ENCODE peak calls at places on chromosomes 7 and 10, in five cellular contexts. R, A, F, C and W are unnamed samples.
A peak's percentile ranks its signal among the peaks of the same experiment; 100 is the strongest.

GRCh38 chr7:6168469-6168868 is 104.0 kb downstream of the CYTH3 start:
- DNase-seq in R (no peak), A (no peak), F (no peak), C (no peak), W (no peak)

GRCh38 chr7:28065308-28065707 is 115.3 kb downstream of the JAZF1 start:
- DNase-seq in R (no peak), A (no peak), F (no peak), C (no peak), W (no peak)

GRCh38 chr7:8035647-8036518 is 67.3 kb downstream of the GLCCI1 start:
- DNase-seq in R (peak; percentile 29), A (peak; percentile 37), F (no peak), C (peak; percentile 35), W (peak; percentile 8)

GRCh38 chr7:132422502-132423101 is 153.7 kb downstream of the PLXNA4 start:
- DNase-seq in R (no peak), A (no peak), F (no peak), C (no peak), W (no peak)

GRCh38 chr10:15719062-15719898 is 442 bp downstream of the ITGA8 start:
- DNase-seq in R (peak; percentile 61), A (peak; percentile 2), F (no peak), C (no peak), W (no peak)

GRCh38 chr10:90779573-90779972 is 78.3 kb downstream of the HTR7 start:
- DNase-seq in R (peak; percentile 10), A (peak; percentile 35), F (no peak), C (peak; percentile 34), W (peak; percentile 11)

GRCh38 chr7:91557789-91558396 is 293.7 kb downstream of the FZD1 start:
- DNase-seq in R (no peak), A (peak; percentile 98), F (no peak), C (peak; percentile 92), W (no peak)

GRCh38 chr7:85237721-85238120 is 50.9 kb upstream of the SEMA3D start:
- DNase-seq in R (no peak), A (no peak), F (no peak), C (no peak), W (no peak)

GRCh38 chr10:94123253-94123995 is 129.7 kb downstream of the PLCE1 start:
- DNase-seq in R (peak; percentile 48), A (peak; percentile 57), F (no peak), C (peak; percentile 87), W (no peak)

GRCh38 chr7:141674201-141674671 is 27.7 kb downstream of the DENND11 start:
- DNase-seq in R (peak; percentile 92), A (peak; percentile 61), F (no peak), C (peak; percentile 60), W (no peak)

GRCh38 chr7:132400667-132401142 is 175.6 kb downstream of the PLXNA4 start:
- DNase-seq in R (no peak), A (no peak), F (no peak), C (no peak), W (no peak)

GRCh38 chr7:14321947-14322346 is 332.5 kb upstream of the ETV1 start:
- DNase-seq in R (no peak), A (no peak), F (no peak), C (no peak), W (no peak)

GRCh38 chr7:2063562-2064360 is 169.0 kb downstream of the MAD1L1 start:
- DNase-seq in R (no peak), A (peak; percentile 8), F (peak; percentile 55), C (peak; percentile 11), W (no peak)

GRCh38 chr7:1252543-1253090 is 19.9 kb downstream of the UNCX start:
- DNase-seq in R (peak; percentile 41), A (no peak), F (no peak), C (no peak), W (no peak)

GRCh38 chr10:142371-142770 is 7.1 kb downstream of the ZMYND11 start:
- DNase-seq in R (no peak), A (peak; percentile 6), F (no peak), C (no peak), W (no peak)

GRCh38 chr7:7916064-7916463 is 52.5 kb upstream of the GLCCI1 start:
- DNase-seq in R (no peak), A (no peak), F (no peak), C (no peak), W (no peak)

GRCh38 chr7:128221929-128222403 is 19.1 kb upstream of the LEP start:
- DNase-seq in R (no peak), A (peak; percentile 73), F (peak; percentile 61), C (peak; percentile 47), W (no peak)

GRCh38 chr10:14926061-14926470 is 27.8 kb downstream of the DCLRE1C start:
- DNase-seq in R (no peak), A (no peak), F (no peak), C (no peak), W (no peak)

GRCh38 chr7:1912472-1913289 is 242.6 kb downstream of the ELFN1 start:
- DNase-seq in R (no peak), A (no peak), F (no peak), C (no peak), W (no peak)

GRCh38 chr10:112827951-112828350 is 122.1 kb upstream of the TCF7L2 start:
- DNase-seq in R (no peak), A (peak; percentile 56), F (no peak), C (no peak), W (no peak)

GRCh38 chr10:31650010-31650409 is 278.6 kb downstream of the ARHGAP12 start:
- DNase-seq in R (no peak), A (no peak), F (peak; percentile 60), C (peak; percentile 14), W (no peak)

GRCh38 chr10:89838002-89838615 is 136.7 kb downstream of the KIF20B start:
- DNase-seq in R (no peak), A (no peak), F (peak; percentile 48), C (no peak), W (no peak)

GRCh38 chr7:101991860-101992259 is 174.4 kb downstream of the CUX1 start:
- DNase-seq in R (no peak), A (no peak), F (no peak), C (no peak), W (no peak)

GRCh38 chr10:132392811-132393694 is 3.9 kb upstream of the PWWP2B start:
- DNase-seq in R (no peak), A (peak; percentile 56), F (peak; percentile 31), C (no peak), W (no peak)

GRCh38 chr10:58590152-58590551 is 77.5 kb downstream of the BICC1 start:
- DNase-seq in R (no peak), A (peak; percentile 74), F (no peak), C (peak; percentile 84), W (no peak)

GRCh38 chr7:92695308-92696261 is 105.4 kb upstream of the FAM133B start:
- DNase-seq in R (peak; percentile 71), A (peak; percentile 77), F (peak; percentile 86), C (peak; percentile 81), W (peak; percentile 81)

GRCh38 chr7:41711283-41712064 is 8.6 kb upstream of the INHBA start:
- DNase-seq in R (peak; percentile 62), A (no peak), F (peak; percentile 55), C (peak; percentile 22), W (peak; percentile 55)

GRCh38 chr7:85010306-85010705 is 176.6 kb downstream of the SEMA3D start:
- DNase-seq in R (no peak), A (no peak), F (no peak), C (no peak), W (no peak)

GRCh38 chr10:129055966-129056365 is 411.1 kb upstream of the MGMT start:
- DNase-seq in R (peak; percentile 81), A (no peak), F (no peak), C (no peak), W (no peak)

GRCh38 chr10:61110188-61110844 is 166.3 kb upstream of the RHOBTB1 start:
- DNase-seq in R (no peak), A (no peak), F (no peak), C (no peak), W (no peak)

GRCh38 chr10:61110936-61111335 is 167.0 kb upstream of the RHOBTB1 start:
- DNase-seq in R (no peak), A (no peak), F (no peak), C (no peak), W (no peak)

GRCh38 chr10:61108880-61109279 is 164.9 kb upstream of the RHOBTB1 start:
- DNase-seq in R (no peak), A (no peak), F (no peak), C (no peak), W (peak; percentile 29)
- H3K4me1 ChIP-seq in R (no peaks in the 10 kb centered on the region), A (no peaks in the 10 kb centered on the region), F (no peaks in the 10 kb centered on the region), C (peaks cover 13% of the 10 kb centered on the region), W (no peaks in the 10 kb centered on the region)

DNA sequence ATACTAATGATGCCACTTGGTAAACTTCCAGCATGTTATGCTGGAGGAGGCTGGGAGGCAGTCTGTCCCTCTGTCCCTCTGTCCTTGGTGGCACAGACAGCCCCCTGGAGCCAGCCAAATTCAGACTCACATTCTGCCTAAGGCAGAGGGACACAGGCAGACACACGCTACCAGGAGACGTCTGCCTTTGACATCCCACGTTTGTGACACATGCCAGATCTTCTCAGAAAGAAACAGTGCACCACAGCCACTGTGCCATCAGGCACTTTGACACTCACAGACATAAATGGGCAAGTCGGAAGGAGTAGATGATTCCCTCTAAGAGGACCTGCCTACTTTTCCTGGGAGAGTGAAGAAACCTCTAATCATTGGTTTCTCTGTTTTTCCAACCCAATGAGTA is 467.0 kb downstream of the DPP6 start:
- DNase-seq in R (no peak), A (no peak), F (no peak), C (no peak), W (no peak)
- H3K4me1 ChIP-seq in R (no peaks in the 10 kb centered on the region), A (no peaks in the 10 kb centered on the region), F (no peaks in the 10 kb centered on the region), C (no peaks in the 10 kb centered on the region), W (no peaks in the 10 kb centered on the region)

GRCh38 chr10:114517681-114518250 is 113.5 kb upstream of the AFAP1L2 start:
- DNase-seq in R (no peak), A (no peak), F (no peak), C (no peak), W (no peak)

GRCh38 chr10:114519306-114519669 is 115.0 kb upstream of the AFAP1L2 start:
- DNase-seq in R (no peak), A (peak; percentile 93), F (peak; percentile 87), C (peak; percentile 37), W (no peak)

GRCh38 chr10:114519756-114520288 is 115.5 kb upstream of the AFAP1L2 start:
- DNase-seq in R (no peak), A (peak; percentile 57), F (no peak), C (peak; percentile 24), W (no peak)

GRCh38 chr10:114520453-114520852 is 116.2 kb upstream of the AFAP1L2 start:
- DNase-seq in R (no peak), A (peak; percentile 95), F (no peak), C (peak; percentile 90), W (peak; percentile 23)

GRCh38 chr10:114518401-114519305 is 114.4 kb upstream of the AFAP1L2 start:
- DNase-seq in R (no peak), A (no peak), F (no peak), C (peak; percentile 82), W (no peak)
- H3K4me1 ChIP-seq in R (peaks cover 70% of the 10 kb centered on the region), A (peaks cover 23% of the 10 kb centered on the region), F (peaks cover 24% of the 10 kb centered on the region), C (peaks cover 51% of the 10 kb centered on the region), W (peaks cover 15% of the 10 kb centered on the region)

GRCh38 chr10:35467186-35467585 is 130.9 kb downstream of the CCNY start:
- DNase-seq in R (no peak), A (no peak), F (no peak), C (no peak), W (peak; percentile 80)

GRCh38 chr10:35466661-35467060 is 130.4 kb downstream of the CCNY start:
- DNase-seq in R (no peak), A (no peak), F (no peak), C (no peak), W (no peak)

GRCh38 chr10:35470535-35470934 is 134.2 kb downstream of the CCNY start:
- DNase-seq in R (peak; percentile 75), A (no peak), F (no peak), C (no peak), W (peak; percentile 38)

GRCh38 chr10:35471455-35471854 is 133.7 kb upstream of the GJD4 start:
- DNase-seq in R (no peak), A (no peak), F (no peak), C (no peak), W (no peak)

GRCh38 chr10:35470967-35471366 is 134.2 kb upstream of the GJD4 start:
- DNase-seq in R (no peak), A (no peak), F (no peak), C (no peak), W (no peak)
- H3K4me1 ChIP-seq in R (peaks cover 34% of the 10 kb centered on the region), A (no peaks in the 10 kb centered on the region), F (no peaks in the 10 kb centered on the region), C (no peaks in the 10 kb centered on the region), W (peaks cover 40% of the 10 kb centered on the region)